ENCODE peak calls at places on chromosomes 4 and X, in seven cellular contexts. B is left lung; M is K562; Q is CD8-positive, alpha-beta T cell; C is breast epithelium; J is endodermal cell; O is GM23338. F is an unnamed sample. For H3K36me3, the result is how much of the 10 kb centered on the place peaks cover.

GRCh38 chr4:112847781-112848180 is 201.7 kb upstream of the ANK2 start:
- DNase-seq in B (no peak), M (no peak), Q (no peak), C (no peak), J (no peak), O (no peak), F (no peak)

GRCh38 chr4:33013280-33013679 is 2293.1 kb downstream of the PCDH7 start:
- DNase-seq in B (no peak), M (no peak), Q (no peak), C (no peak), J (no peak), O (no peak), F (no peak)

GRCh38 chrX:8042304-8042703 is 115.1 kb upstream of the PNPLA4 start:
- DNase-seq in B (no peak), M (peak), Q (no peak), C (no peak), J (peak), O (peak), F (no peak)

GRCh38 chrX:149541521-149542047 is 772 bp downstream of the EOLA1 start:
- DNase-seq in B (no peak), M (peak), Q (no peak), C (no peak), J (peak), O (peak), F (no peak)

GRCh38 chr4:89248879-89249281 is 58.7 kb downstream of the GPRIN3 start:
- DNase-seq in B (no peak), M (no peak), Q (no peak), C (peak), J (no peak), O (no peak), F (peak)

GRCh38 chr4:147334478-147334877 is 146.4 kb upstream of the EDNRA start:
- DNase-seq in B (no peak), M (no peak), Q (no peak), C (no peak), J (no peak), O (no peak), F (no peak)

GRCh38 chr4:107349732-107350131 is 313.6 kb upstream of the DKK2 start:
- DNase-seq in B (no peak), M (no peak), Q (no peak), C (no peak), J (no peak), O (peak), F (no peak)

GRCh38 chr4:158791588-158791987 is 22.8 kb downstream of the FNIP2 start:
- DNase-seq in B (no peak), M (no peak), Q (no peak), C (no peak), J (no peak), O (no peak), F (no peak)

GRCh38 chr4:53508446-53508845 is 82.8 kb downstream of the LNX1 start:
- DNase-seq in B (no peak), M (no peak), Q (no peak), C (no peak), J (no peak), O (no peak), F (no peak)

GRCh38 chrX:87370865-87371264 is 146.7 kb upstream of the KLHL4 start:
- DNase-seq in B (no peak), M (no peak), Q (no peak), C (no peak), J (no peak), O (no peak), F (no peak)

GRCh38 chr4:156781852-156782251 is 189.7 kb downstream of the PDGFC start:
- DNase-seq in B (no peak), M (no peak), Q (no peak), C (no peak), J (no peak), O (no peak), F (no peak)

GRCh38 chrX:22742174-22742573 is 257.6 kb upstream of the DDX53 start:
- DNase-seq in B (no peak), M (no peak), Q (no peak), C (no peak), J (no peak), O (no peak), F (no peak)

GRCh38 chr4:95114521-95114920 is 356.8 kb downstream of the BMPR1B start:
- DNase-seq in B (no peak), M (no peak), Q (no peak), C (no peak), J (no peak), O (no peak), F (no peak)

GRCh38 chrX:9912341-9912740 is 54.8 kb upstream of the CLDN34 start:
- DNase-seq in B (no peak), M (no peak), Q (no peak), C (no peak), J (peak), O (peak), F (no peak)

GRCh38 chr4:64584981-64585557 is 175.8 kb upstream of the TECRL start:
- DNase-seq in B (no peak), M (peak), Q (no peak), C (no peak), J (peak), O (peak), F (peak)

GRCh38 chr4:24793219-24794005 is 2.0 kb upstream of the SOD3 start:
- DNase-seq in B (no peak), M (no peak), Q (no peak), C (no peak), J (no peak), O (peak), F (no peak)

GRCh38 chr4:186693159-186693815 is 30.4 kb downstream of the FAT1 start:
- DNase-seq in B (peak), M (peak), Q (no peak), C (peak), J (no peak), O (no peak), F (no peak)

GRCh38 chr4:8547108-8547911 is 32.9 kb upstream of the GPR78 start:
- DNase-seq in B (no peak), M (peak), Q (no peak), C (no peak), J (peak), O (peak), F (no peak)

GRCh38 chr4:41215155-41215554 is 813 bp upstream of the APBB2 start:
- DNase-seq in B (no peak), M (no peak), Q (no peak), C (no peak), J (peak), O (no peak), F (no peak)

GRCh38 chr4:41216294-41217019 is 2.1 kb upstream of the APBB2 start:
- DNase-seq in B (peak), M (peak), Q (no peak), C (peak), J (peak), O (peak), F (peak)

GRCh38 chr4:41217373-41217772 is 3.0 kb upstream of the APBB2 start:
- DNase-seq in B (no peak), M (no peak), Q (no peak), C (no peak), J (no peak), O (no peak), F (no peak)

GRCh38 chr4:41217020-41217333 is 2.6 kb upstream of the APBB2 start:
- DNase-seq in B (no peak), M (no peak), Q (no peak), C (no peak), J (no peak), O (no peak), F (no peak)

GRCh38 chr4:41215969-41216293 is 1.6 kb upstream of the APBB2 start:
- DNase-seq in B (no peak), M (no peak), Q (no peak), C (no peak), J (no peak), O (no peak), F (no peak)
- H3K4me3 ChIP-seq in B (peak), M (no peak), Q (no peak), C (peak), J (peak), O (peak), F (peak)

GRCh38 chr4:168272488-168272887 is 46.1 kb downstream of the DDX60 start:
- DNase-seq in B (no peak), M (no peak), Q (no peak), C (no peak), J (no peak), O (no peak), F (no peak)
- H3K36me3 ChIP-seq in B (half or more), M (under half), Q (under half), C (under half), J (under half), O (under half), F (under half)

GRCh38 chr4:109576462-109576861 is 16.4 kb downstream of the MCUB start:
- DNase-seq in B (no peak), M (peak), Q (no peak), C (no peak), J (no peak), O (no peak), F (no peak)

GRCh38 chr4:109574931-109575804 is 15.1 kb downstream of the MCUB start:
- DNase-seq in B (no peak), M (peak), Q (no peak), C (no peak), J (no peak), O (no peak), F (no peak)

GRCh38 chr4:109571494-109571893 is 11.4 kb downstream of the MCUB start:
- DNase-seq in B (no peak), M (no peak), Q (no peak), C (no peak), J (no peak), O (no peak), F (no peak)

GRCh38 chr4:109574443-109574850 is 14.4 kb downstream of the MCUB start:
- DNase-seq in B (peak), M (peak), Q (no peak), C (no peak), J (no peak), O (peak), F (no peak)

DNA sequence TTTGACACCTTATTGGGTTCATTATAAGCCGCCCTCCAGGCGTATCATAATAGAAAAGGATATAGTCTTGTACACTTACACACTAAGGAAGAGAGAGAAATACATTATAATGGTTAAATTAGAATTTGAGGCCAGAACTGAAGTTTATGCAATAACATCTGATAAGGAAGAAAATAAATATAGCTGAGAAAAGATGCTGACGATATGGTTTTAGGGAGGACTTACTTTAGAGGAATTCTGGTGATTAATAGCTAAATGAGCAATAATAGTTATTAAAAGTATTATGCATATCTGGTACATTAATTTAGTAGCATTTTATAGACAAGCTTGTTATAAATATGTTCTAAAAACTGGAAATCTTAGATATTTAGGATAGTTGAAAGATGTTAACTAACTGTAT is 12.1 kb downstream of the MCUB start:
- DNase-seq in B (no peak), M (no peak), Q (no peak), C (no peak), J (no peak), O (no peak), F (no peak)
- TF ChIP-seq CTCF in B (no peak), M (no peak), Q (no peak), C (no peak), J (no peak), O (no peak), F (no peak)

DNA sequence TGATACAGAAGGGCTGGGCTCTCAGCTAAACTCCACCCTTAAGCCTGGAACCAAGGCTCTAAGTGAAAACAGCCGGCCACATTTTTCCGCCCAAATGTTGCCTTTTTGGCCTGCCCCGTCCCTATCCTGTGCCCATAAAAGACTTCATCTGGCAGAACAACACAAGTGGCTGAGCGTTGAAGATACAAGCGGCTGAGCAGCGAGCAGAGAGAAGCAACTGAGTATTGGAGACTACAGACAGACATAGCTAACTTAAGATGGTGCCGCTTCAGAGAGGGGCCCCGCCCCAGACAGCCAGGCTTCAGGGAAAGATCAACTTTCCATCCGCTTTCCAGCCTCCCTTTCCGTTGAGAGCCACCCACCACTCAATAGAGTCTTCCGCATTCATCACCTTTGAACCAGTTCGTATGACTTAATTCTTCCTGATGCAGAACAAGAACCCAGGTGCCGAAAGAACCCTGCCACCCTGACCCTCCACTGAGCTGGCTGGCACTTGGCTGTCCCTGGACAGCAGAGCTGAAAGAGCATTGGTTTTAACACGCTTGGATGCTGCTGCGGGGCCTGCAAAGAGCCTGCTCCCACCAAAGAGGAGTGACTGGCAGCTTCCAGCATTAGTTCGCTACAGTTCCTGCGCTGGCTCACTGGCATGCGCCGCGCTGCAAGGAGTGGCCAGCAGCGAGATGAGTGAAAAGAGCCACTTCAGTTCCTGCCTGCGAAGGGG is 853.2 kb upstream of the INTU start:
- DNase-seq in B (no peak), M (peak), Q (no peak), C (no peak), J (peak), O (no peak), F (no peak)
- H3K4me3 ChIP-seq in B (no peak), M (peak), Q (no peak), C (no peak), J (no peak), O (no peak), F (no peak)

DNA sequence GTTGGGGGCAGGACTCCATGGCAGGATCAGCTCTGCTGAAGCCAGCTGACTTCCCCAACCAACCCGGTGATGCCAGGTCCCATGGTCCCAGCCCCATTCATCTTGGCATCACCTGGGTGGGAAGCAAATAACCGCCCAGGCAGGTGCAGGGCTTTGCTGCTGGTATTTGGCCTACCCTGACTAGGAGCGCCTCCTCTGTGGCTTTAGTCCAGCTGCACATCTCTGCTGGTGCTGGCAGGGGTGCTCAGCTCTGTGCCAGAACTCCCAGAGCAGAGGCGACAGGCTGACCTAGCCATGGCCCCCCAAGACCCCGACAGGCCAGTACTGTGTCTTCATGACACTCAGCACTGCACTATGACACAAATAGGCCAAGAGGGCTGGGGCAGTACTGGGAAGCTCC is 64.4 kb downstream of the STARD8 start:
- DNase-seq in B (no peak), M (no peak), Q (no peak), C (no peak), J (no peak), O (no peak), F (no peak)
- H3K36me3 ChIP-seq in B (under half), M (under half), Q (under half), C (under half), J (under half), O (under half), F (under half)

GRCh38 chr4:893276-893994 is 38.7 kb downstream of the GAK start:
- DNase-seq in B (peak), M (no peak), Q (no peak), C (no peak), J (no peak), O (no peak), F (no peak)

GRCh38 chr4:892780-893179 is 39.3 kb downstream of the GAK start:
- DNase-seq in B (peak), M (no peak), Q (no peak), C (no peak), J (no peak), O (no peak), F (no peak)

GRCh38 chr4:889516-889915 is 42.6 kb downstream of the GAK start:
- DNase-seq in B (no peak), M (no peak), Q (no peak), C (no peak), J (no peak), O (no peak), F (no peak)

GRCh38 chr4:890036-890695 is 42.0 kb downstream of the GAK start:
- DNase-seq in B (no peak), M (no peak), Q (no peak), C (no peak), J (no peak), O (no peak), F (no peak)

DNA sequence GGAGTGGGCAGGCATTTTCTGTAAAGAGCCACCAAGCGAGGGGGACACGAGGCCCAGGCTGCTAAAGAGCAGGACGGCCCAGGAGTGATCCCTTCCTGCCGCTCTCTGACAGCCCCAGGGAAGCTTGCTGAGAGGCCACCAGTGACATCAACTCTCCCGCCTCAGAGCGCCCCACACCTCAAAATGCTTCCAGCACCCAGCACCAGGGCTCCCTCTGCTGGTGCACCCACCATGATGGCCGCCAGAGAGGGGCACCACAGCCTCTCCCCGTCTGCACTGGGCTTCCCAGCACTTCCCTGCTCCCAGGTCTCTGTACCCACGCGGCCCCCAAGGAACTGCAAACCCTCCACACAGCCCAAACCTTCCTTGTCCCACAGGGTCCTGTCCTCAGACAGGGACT is 40.4 kb downstream of the GAK start:
- DNase-seq in B (no peak), M (peak), Q (no peak), C (no peak), J (peak), O (peak), F (peak)
- TF ChIP-seq CTCF in B (no peak), M (peak), Q (no peak), C (no peak), J (peak), O (peak), F (peak)

GRCh38 chr4:93828332-93828829 is at the start of gene ATOH1:
- DNase-seq in B (peak), M (peak), Q (no peak), C (no peak), J (peak), O (peak), F (peak)
- H3K4me3 ChIP-seq in B (peak), M (no peak), Q (no peak), C (peak), J (peak), O (peak), F (peak)

DNA sequence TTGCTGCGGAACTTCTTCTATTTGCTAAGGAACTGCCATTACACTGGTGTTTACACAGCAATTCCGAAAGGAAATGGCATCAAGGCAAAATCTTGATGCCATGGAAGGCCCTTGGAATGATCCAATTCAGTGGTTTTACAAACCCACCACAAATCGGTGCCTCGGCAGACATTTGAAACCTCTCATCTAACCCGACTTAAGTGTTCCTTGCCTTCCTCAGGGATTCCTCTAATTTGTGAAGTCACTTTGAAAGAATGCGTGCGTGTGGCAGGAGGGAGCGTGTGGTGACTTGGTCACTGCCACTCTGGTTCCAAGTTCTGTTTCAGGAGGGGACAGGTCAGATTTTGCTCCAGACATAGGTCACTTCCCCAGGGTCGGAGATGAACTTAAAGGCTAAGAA is 4.8 kb downstream of the NOP14 start:
- DNase-seq in B (no peak), M (no peak), Q (no peak), C (no peak), J (no peak), O (no peak), F (no peak)
- H3K36me3 ChIP-seq in B (under half), M (half or more), Q (under half), C (under half), J (under half), O (under half), F (half or more)

DNA sequence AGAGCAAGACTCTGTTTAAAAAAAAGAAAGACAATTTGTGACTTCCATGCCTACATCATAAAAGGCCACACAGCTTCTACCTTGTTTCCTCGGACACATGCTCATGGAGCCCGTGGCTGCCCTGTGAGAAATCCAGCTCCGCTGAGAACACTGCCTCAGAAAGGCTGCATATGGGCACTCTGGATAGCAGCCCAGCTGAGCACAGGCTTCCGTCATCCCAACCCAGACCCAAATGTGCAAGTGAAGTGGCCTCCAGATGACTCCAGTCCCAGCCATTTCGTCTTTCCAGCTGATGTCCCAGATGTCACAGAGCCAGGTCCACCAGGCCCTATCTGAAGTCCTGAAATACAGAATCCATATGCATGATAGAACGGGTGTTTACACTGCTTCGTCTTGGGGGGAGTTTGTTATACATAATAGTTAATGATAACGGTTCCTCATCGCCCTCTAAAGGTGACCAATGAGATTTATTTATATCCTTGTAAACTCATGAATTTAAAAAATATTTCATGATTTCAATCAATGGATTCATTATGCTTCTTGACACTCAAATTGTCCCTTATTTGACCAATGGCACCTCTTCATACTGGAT is 72.7 kb upstream of the TRIM2 start:
- DNase-seq in B (no peak), M (no peak), Q (no peak), C (no peak), J (no peak), O (peak), F (no peak)
- TF ChIP-seq CTCF in B (no peak), M (no peak), Q (peak), C (no peak), J (peak), O (peak), F (no peak)

GRCh38 chr4:99658666-99659065 is 1.0 kb upstream of the C4orf54 start:
- DNase-seq in B (no peak), M (no peak), Q (no peak), C (no peak), J (no peak), O (no peak), F (no peak)

GRCh38 chr4:99652596-99653436 is 4.8 kb downstream of the C4orf54 start:
- DNase-seq in B (peak), M (no peak), Q (no peak), C (no peak), J (no peak), O (no peak), F (no peak)

GRCh38 chr4:99657801-99658200 is at the start of gene C4orf54:
- DNase-seq in B (no peak), M (no peak), Q (no peak), C (no peak), J (no peak), O (no peak), F (no peak)

GRCh38 chr4:99653921-99654890 is 3.4 kb downstream of the C4orf54 start:
- DNase-seq in B (peak), M (no peak), Q (no peak), C (no peak), J (no peak), O (no peak), F (no peak)

GRCh38 chr4:99655315-99656081 is 2.1 kb downstream of the C4orf54 start:
- DNase-seq in B (no peak), M (no peak), Q (no peak), C (no peak), J (no peak), O (no peak), F (no peak)
- H3K4me3 ChIP-seq in B (no peak), M (no peak), Q (no peak), C (no peak), J (no peak), O (no peak), F (no peak)

F was measured in BE2C.